ENCODE peak calls at places on chromosome 2, in ten cellular contexts. H, C, N, P, B, G, T, O, W and Y are unnamed samples.

GRCh38 chr2:161122772-161123530 is 37.3 kb upstream of the TANK start:
- DNase-seq in G (peak), W (peak), P (peak), T (no peak), O (peak), C (peak), B (no peak), N (peak), H (peak), Y (no peak)

GRCh38 chr2:174787485-174788205 is 23.4 kb upstream of the CHRNA1 start:
- DNase-seq in T (peak), O (peak), B (no peak), P (peak), N (no peak), G (no peak), C (no peak), H (peak), W (peak), Y (no peak)

GRCh38 chr2:23595601-23596251 is 210.7 kb downstream of the KLHL29 start:
- DNase-seq in G (peak), T (no peak), C (no peak), O (peak), N (no peak), H (no peak), W (no peak), B (no peak), P (peak), Y (no peak)

GRCh38 chr2:222306393-222307137 is 7.8 kb upstream of the PAX3 start:
- DNase-seq in W (no peak), G (no peak), C (no peak), B (no peak), O (no peak), P (no peak), H (no peak), T (peak), N (no peak), Y (no peak)

GRCh38 chr2:195450537-195451113 is 206.4 kb upstream of the SLC39A10 start:
- DNase-seq in T (no peak), O (no peak), P (no peak), B (no peak), H (no peak), W (no peak), N (no peak), G (no peak), C (no peak), Y (no peak)

GRCh38 chr2:10079931-10080535 is at the start of gene CYS1:
- DNase-seq in G (no peak), T (peak), P (no peak), B (no peak), W (no peak), O (peak), C (no peak), N (peak), H (no peak), Y (peak)

GRCh38 chr2:131148426-131148825 is 43.3 kb downstream of the PLEKHB2 start:
- DNase-seq in C (no peak), O (no peak), T (no peak), W (no peak), N (no peak), H (no peak), G (no peak), B (no peak), P (no peak), Y (no peak)

GRCh38 chr2:84782717-84783442 is 98.0 kb downstream of the TRABD2A start:
- DNase-seq in B (no peak), T (no peak), C (no peak), H (peak), P (no peak), N (no peak), G (no peak), O (no peak), W (no peak), Y (no peak)

GRCh38 chr2:214193943-214194342 is 216.9 kb upstream of the VWC2L start:
- DNase-seq in B (no peak), W (peak), N (no peak), G (no peak), C (no peak), O (peak), P (peak), H (peak), T (no peak), Y (no peak)

GRCh38 chr2:157194844-157195243 is 62.7 kb upstream of the GALNT5 start:
- DNase-seq in B (no peak), N (no peak), O (peak), P (peak), H (no peak), G (no peak), C (no peak), W (no peak), T (no peak), Y (no peak)

GRCh38 chr2:241947401-241947800 is 77.9 kb downstream of the RTP5 start:
- DNase-seq in B (no peak), G (peak), W (no peak), P (no peak), H (no peak), O (no peak), T (no peak), N (no peak), C (no peak), Y (no peak)

DNA sequence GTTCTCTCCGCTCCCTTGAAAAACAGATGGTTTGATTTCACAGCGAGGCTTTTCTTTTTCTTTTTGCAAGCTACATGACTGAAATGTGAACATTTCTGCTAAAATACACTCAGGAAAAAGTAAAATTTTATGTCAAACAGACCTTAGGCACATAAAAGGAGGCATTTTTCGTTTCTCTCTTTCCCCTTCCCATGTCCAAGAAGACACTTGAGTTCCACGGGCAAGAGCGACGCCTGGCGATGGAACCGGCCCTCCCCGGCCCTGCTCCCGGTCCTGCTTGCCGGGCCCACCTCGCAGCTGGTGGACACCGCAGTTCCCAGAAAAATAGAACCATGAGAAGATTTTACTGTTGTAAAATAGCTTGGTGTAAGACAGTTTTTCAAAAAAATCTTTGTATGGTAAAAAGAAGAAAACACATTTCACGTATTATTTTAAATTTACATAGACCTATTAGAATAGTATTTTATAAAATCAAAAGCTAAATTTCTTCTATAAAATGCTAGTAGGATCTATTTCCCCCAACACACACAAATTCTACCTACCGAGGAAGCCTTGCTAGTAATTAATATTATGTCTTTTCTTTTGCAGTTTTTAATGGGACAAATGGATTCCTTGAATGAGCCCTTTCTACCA is 2.3 kb upstream of the ALKAL2 start:
- DNase-seq in W (peak), C (peak), H (peak), G (peak), O (peak), N (peak), P (peak), T (peak), B (peak), Y (peak)
- TF ChIP-seq CTCF in W (peak), C (peak), H (peak), G (no peak), O (peak), N (peak), P (peak), T (peak), B (peak), Y (peak)

GRCh38 chr2:201999289-201999688 is 34.4 kb upstream of the FZD7 start:
- DNase-seq in C (no peak), T (no peak), G (no peak), W (no peak), B (no peak), H (no peak), O (peak), N (no peak), P (no peak), Y (no peak)
- TF ChIP-seq CTCF in C (no peak), T (no peak), G (no peak), W (no peak), B (no peak), H (no peak), O (no peak), N (no peak), P (no peak), Y (no peak)

DNA sequence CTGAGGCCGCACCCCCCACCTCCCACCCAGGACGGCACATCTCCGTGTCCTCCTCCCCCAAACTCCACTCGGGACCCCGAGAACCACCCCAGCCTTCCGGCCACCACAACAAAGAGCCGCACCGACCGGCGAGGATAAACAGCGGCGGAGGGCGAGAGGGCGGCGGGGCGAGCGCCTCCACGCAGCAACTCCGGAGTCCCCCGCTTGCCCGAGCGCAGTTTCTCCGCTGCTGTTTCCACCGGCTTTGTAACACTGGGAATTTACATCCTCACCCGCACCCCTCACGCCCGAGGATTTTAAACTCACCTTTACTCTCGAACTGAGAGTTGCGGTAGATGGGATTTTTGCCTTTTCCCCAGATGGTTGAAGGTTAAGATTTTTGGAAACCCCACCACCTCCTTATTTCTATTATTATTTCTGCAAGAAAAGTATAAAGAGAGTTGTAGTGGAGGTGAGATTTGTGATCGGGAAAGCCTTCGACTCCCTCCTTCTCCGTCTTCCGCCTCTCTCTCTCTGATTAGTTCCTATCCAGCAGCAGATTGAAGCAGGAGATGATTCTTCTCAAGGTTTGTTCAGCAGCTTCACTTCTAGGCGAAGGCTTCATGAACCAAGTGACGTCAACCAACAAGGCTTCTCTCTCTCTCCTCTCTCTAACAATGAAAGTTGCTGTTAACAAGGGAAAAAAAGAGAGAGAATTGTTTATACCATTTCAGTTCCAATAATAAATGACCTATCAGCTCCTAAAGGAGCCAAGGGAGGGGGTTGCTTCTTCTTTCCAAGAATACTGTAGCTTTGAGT is at the start of gene BAZ2B:
- DNase-seq in W (peak), H (peak), O (peak), B (no peak), C (peak), G (peak), N (peak), P (peak), T (no peak), Y (no peak)
- TF ChIP-seq CTCF in W (no peak), H (no peak), O (no peak), B (no peak), C (no peak), G (no peak), N (no peak), P (no peak), T (no peak), Y (no peak)

GRCh38 chr2:79630972-79631551 is 118.2 kb downstream of the CTNNA2 start:
- DNase-seq in H (no peak), O (no peak), W (no peak), B (no peak), T (no peak), C (no peak), G (no peak), P (no peak), N (no peak), Y (no peak)

GRCh38 chr2:79627237-79627636 is 114.4 kb downstream of the CTNNA2 start:
- DNase-seq in W (no peak), N (no peak), H (no peak), O (no peak), T (no peak), P (no peak), G (no peak), C (no peak), B (no peak), Y (no peak)

GRCh38 chr2:79630060-79630459 is 117.2 kb downstream of the CTNNA2 start:
- DNase-seq in H (peak), P (no peak), G (no peak), C (no peak), N (no peak), B (no peak), T (no peak), O (no peak), W (peak), Y (no peak)
- TF ChIP-seq CTCF in H (no peak), P (no peak), G (no peak), C (no peak), N (no peak), B (no peak), T (peak), O (no peak), W (peak), Y (no peak)

GRCh38 chr2:232875256-232876070 is 5.4 kb downstream of the SNORC start:
- DNase-seq in C (no peak), G (peak), W (no peak), P (no peak), T (no peak), O (no peak), H (no peak), N (no peak), B (peak), Y (peak)
- TF ChIP-seq CTCF in C (no peak), G (no peak), W (no peak), P (peak), T (peak), O (peak), H (no peak), N (no peak), B (no peak), Y (peak)

GRCh38 chr2:135952891-135953290 is 32.5 kb downstream of the DARS1 start:
- DNase-seq in C (no peak), P (no peak), B (no peak), O (no peak), H (no peak), N (no peak), T (no peak), G (no peak), W (peak), Y (no peak)

GRCh38 chr2:135954020-135954628 is 31.3 kb downstream of the DARS1 start:
- DNase-seq in N (no peak), H (no peak), W (no peak), B (no peak), P (no peak), T (no peak), G (no peak), C (no peak), O (no peak), Y (no peak)

GRCh38 chr2:135948642-135949355 is 36.6 kb downstream of the DARS1 start:
- DNase-seq in O (peak), B (no peak), W (peak), G (no peak), C (no peak), P (peak), H (peak), N (no peak), T (no peak), Y (no peak)

GRCh38 chr2:135948141-135948540 is 37.3 kb downstream of the DARS1 start:
- DNase-seq in N (no peak), B (no peak), W (peak), C (no peak), P (no peak), G (no peak), O (no peak), T (no peak), H (no peak), Y (no peak)

DNA sequence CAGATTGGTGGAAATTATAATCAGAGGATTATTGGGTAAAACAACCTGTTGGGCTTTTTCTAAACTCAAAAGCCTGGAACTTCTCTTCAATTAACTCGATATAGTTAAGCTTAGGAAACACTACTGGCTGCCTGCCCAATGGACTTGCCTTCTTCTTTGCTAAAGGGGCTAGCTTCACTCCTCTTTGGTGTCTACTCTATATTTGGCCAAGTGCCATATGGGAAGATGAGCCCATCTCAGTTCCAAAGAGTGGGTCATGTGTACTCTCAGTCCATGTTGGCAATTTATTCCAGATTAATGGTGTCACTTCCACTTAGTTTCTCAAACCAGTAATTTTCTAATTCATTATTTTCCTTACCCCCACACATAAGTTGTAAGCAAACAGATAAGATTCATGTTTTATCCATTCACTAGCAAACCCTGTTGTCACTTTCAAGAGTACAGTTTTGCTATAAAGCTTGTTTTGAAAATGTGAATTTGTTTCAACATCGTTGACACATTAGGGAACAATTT is 34.3 kb downstream of the DARS1 start:
- DNase-seq in C (no peak), N (peak), H (no peak), P (no peak), G (no peak), T (no peak), W (peak), O (no peak), B (no peak), Y (no peak)
- TF ChIP-seq CTCF in C (no peak), N (no peak), H (no peak), P (no peak), G (no peak), T (no peak), W (no peak), O (no peak), B (no peak), Y (no peak)

GRCh38 chr2:6885968-6886367 is 8.4 kb downstream of the RSAD2 start:
- DNase-seq in H (no peak), O (no peak), G (no peak), P (no peak), T (no peak), W (no peak), B (no peak), N (no peak), C (no peak), Y (no peak)
- TF ChIP-seq CTCF in H (no peak), O (no peak), G (no peak), P (no peak), T (no peak), W (no peak), B (no peak), N (no peak), C (no peak), Y (no peak)